ENCODE peak calls at places on chromosome 11, in eight cellular contexts. J is SK-N-SH; X is CD4-positive, alpha-beta T cell; Y is astrocyte; P is effector memory CD4-positive, alpha-beta T cell; L is fibroblast of lung; C is H1; N is tibial nerve. S is an unnamed sample.

GRCh38 chr11:20669833-20670684 is 673 bp downstream of the NELL1 start:
- DNase-seq in J (peak; percentile 67), X (no peak), Y (no peak), P (no peak), L (no peak), C (no peak), N (no peak), S (no peak)

GRCh38 chr11:122309262-122309925 is 193.4 kb upstream of the BLID start:
- DNase-seq in J (no peak), X (no peak), Y (peak; percentile 55), P (no peak), L (no peak), C (no peak), N (no peak), S (peak; percentile 33)

GRCh38 chr11:28713850-28714249 is 605.7 kb downstream of the METTL15 start:
- DNase-seq in J (no peak), X (no peak), Y (no peak), P (no peak), L (peak; percentile 6), C (no peak), N (no peak), S (no peak)

GRCh38 chr11:90204832-90205646 is 17.8 kb downstream of the CHORDC1 start:
- DNase-seq in J (peak; percentile 34), X (no peak), Y (peak; percentile 39), P (no peak), L (peak; percentile 75), C (no peak), N (no peak), S (no peak)

GRCh38 chr11:28835790-28836189 is 727.6 kb downstream of the METTL15 start:
- DNase-seq in J (no peak), X (no peak), Y (peak; percentile 87), P (no peak), L (peak; percentile 12), C (no peak), N (no peak), S (no peak)

GRCh38 chr11:92552942-92553341 is 328.3 kb downstream of the FAT3 start:
- DNase-seq in J (no peak), X (no peak), Y (no peak), P (no peak), L (peak; percentile 31), C (no peak), N (no peak), S (no peak)

GRCh38 chr11:121472310-121472709 is 19.5 kb upstream of the SORL1-AS1 start:
- DNase-seq in J (no peak), X (no peak), Y (no peak), P (no peak), L (no peak), C (no peak), N (no peak), S (no peak)

GRCh38 chr11:46489668-46490560 is 98.3 kb upstream of the CHRM4 start:
- DNase-seq in J (peak; percentile 54), X (no peak), Y (peak; percentile 39), P (no peak), L (peak; percentile 67), C (peak; percentile 9), N (no peak), S (no peak)

GRCh38 chr11:70314730-70315129 is 44.2 kb downstream of the PPFIA1 start:
- DNase-seq in J (no peak), X (no peak), Y (no peak), P (no peak), L (no peak), C (no peak), N (no peak), S (no peak)

GRCh38 chr11:11349870-11350325 is 3.2 kb downstream of the CSNK2A3 start:
- DNase-seq in J (no peak), X (no peak), Y (peak; percentile 87), P (no peak), L (peak; percentile 90), C (no peak), N (peak; percentile 33), S (no peak)

GRCh38 chr11:68579455-68579854 is 104.9 kb upstream of the GAL start:
- DNase-seq in J (no peak), X (no peak), Y (peak; percentile 60), P (no peak), L (peak; percentile 47), C (no peak), N (no peak), S (no peak)

GRCh38 chr11:2766166-2766565 is 66.4 kb upstream of the KCNQ1OT1 start:
- DNase-seq in J (no peak), X (no peak), Y (no peak), P (no peak), L (no peak), C (no peak), N (no peak), S (no peak)

GRCh38 chr11:9834281-9834680 is 170.4 kb downstream of the SWAP70 start:
- DNase-seq in J (no peak), X (no peak), Y (peak; percentile 77), P (no peak), L (no peak), C (no peak), N (no peak), S (no peak)
- H3K27ac ChIP-seq in J (no peak overlapping the region), X (no peak overlapping the region), Y (no peak overlapping the region), P (no peak overlapping the region), L (no peak overlapping the region), C (no peak overlapping the region), N (no peak overlapping the region), S (no peak overlapping the region)

DNA sequence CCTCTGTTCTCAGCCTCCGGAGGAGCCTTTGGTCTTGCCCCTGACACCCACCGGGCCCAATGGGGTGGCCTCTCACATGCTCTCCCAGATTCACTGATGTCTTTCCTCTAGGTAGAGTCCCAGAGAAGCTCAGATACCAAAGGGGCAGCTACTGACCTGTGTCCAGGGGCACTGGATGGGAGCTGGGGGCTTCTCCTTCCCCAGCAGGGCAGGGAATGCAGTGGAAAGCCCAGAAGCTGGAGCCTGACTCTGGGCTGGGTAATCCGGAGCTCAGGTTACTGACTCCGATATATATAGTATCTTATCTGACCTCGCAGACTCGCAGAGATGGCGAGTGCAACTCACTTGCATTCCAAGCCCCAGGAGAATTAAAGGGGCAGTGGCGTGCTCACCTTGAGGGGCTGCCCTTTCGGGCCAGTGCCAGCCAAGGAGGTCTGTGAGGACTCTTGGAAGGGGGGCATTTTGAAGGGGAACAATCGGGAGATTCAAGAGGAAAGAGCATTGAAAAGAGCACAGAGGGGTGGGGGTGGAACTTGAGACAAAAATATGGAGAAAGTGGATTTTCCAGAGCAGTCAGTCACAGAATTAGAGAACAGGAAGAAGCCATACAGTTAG is 2.5 kb downstream of the USP2 start:
- DNase-seq in J (no peak), X (no peak), Y (no peak), P (no peak), L (no peak), C (no peak), N (peak; percentile 3), S (no peak)
- H3K27ac ChIP-seq in J (peak overlapping the region; percentile 34), X (no peak overlapping the region), Y (no peak overlapping the region), P (no peak overlapping the region), L (no peak overlapping the region), C (no peak overlapping the region), N (peak overlapping the region; percentile 96), S (peak overlapping the region; percentile 68)

DNA sequence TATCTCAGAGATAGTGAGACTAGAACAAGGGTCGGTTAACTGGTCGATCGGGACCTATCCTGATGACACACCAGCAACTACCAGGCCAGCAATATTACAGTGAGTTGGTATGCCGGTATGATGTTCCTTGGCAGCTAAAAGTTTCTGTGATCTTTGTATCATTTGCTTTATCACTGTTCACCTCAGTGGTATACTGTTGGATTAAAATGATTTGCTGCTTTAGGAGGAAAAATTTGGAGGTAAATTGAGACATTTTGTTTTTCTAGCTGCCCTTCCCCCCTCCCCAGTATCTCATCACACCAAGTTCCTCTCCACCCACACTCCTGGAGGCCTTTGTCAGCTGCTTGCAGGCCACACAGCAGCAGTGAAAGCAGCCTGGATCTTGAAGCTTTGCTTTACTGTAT is 6.9 kb upstream of the SIDT2 start:
- DNase-seq in J (no peak), X (no peak), Y (peak; percentile 50), P (no peak), L (peak; percentile 12), C (no peak), N (no peak), S (no peak)
- H3K27ac ChIP-seq in J (peak overlapping the region; percentile 22), X (no peak overlapping the region), Y (no peak overlapping the region), P (no peak overlapping the region), L (no peak overlapping the region), C (no peak overlapping the region), N (peak overlapping the region; percentile 75), S (peak overlapping the region; percentile 26)

DNA sequence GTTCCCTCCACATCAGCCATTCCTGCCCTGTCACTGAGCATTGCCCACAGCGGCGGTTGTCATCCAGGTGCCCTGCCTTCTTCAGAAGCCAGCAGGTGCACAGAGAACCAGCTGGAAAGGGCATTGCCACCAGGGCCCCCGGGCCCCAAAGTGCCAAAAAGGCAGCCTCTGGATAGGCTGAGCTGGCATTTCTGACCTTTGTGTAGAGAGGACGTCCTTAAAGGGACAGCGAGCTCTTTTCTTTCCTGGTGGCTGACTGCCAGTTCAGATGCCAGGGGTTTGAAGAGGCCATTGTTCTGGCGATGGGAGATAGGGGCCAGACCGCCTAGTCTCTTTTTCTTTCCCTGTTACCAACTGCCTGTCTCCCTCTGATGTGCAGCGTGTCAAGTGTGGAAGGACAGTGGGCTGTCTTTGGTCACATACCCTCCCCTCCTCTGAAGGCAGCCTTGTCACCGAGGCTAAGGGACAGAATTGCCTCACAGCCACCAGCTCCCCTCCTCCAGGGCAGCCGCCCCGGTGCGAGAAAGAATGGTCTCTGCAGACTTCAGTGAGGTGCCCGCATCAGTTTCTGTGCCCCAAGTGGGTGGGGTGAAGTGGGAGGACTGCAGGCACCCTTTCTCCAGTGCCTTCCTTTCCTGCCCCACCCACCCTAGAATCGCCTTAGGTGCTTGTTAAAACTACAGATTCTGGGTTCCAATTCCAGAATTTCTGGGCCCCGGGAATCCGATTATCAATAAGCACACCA is 109.6 kb downstream of the SCN3B start:
- DNase-seq in J (peak; percentile 71), X (no peak), Y (no peak), P (no peak), L (no peak), C (no peak), N (no peak), S (peak; percentile 64)
- H3K27ac ChIP-seq in J (peak overlapping the region; percentile 58), X (no peak overlapping the region), Y (no peak overlapping the region), P (no peak overlapping the region), L (no peak overlapping the region), C (no peak overlapping the region), N (peak overlapping the region; percentile 70), S (peak overlapping the region; percentile 43)

GRCh38 chr11:32113637-32114203 is 22.8 kb downstream of the RCN1 start:
- DNase-seq in J (no peak), X (no peak), Y (no peak), P (no peak), L (no peak), C (no peak), N (no peak), S (no peak)
- H3K27ac ChIP-seq in J (no peak overlapping the region), X (no peak overlapping the region), Y (no peak overlapping the region), P (no peak overlapping the region), L (no peak overlapping the region), C (no peak overlapping the region), N (no peak overlapping the region), S (no peak overlapping the region)

DNA sequence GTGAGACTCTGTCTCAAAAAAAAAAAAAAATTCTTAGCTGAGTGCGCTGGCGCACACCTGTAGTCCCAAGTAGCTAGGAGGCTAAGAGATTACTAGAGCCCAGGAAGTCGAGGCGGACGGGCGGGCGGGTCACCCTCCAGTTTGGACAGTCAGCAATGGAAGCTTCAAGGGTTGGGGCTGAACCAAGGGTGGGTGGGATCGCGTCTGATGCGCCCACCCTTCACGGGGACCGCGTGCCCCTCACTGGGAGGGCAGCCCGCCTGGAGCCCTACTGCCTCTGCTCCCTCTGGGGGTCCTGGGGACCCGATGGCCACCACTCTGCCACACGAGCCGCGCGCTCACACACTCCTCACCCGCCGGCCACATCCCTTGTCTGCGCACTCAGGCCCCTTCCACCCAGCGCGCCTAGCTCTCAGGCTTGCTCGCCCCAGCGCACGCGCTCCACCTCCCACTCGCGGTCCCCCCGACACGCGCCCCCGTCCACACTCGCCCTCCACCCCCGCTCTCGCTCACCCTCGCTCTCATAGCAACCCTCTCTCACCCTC is 494 bp downstream of the CHID1 start:
- DNase-seq in J (no peak), X (no peak), Y (no peak), P (no peak), L (no peak), C (no peak), N (no peak), S (no peak)
- H3K27ac ChIP-seq in J (peak overlapping the region; percentile 53), X (no peak overlapping the region), Y (peak overlapping the region; percentile 27), P (peak overlapping the region; percentile 44), L (peak overlapping the region; percentile 40), C (no peak overlapping the region), N (peak overlapping the region; percentile 98), S (peak overlapping the region; percentile 60)

S was measured in substantia nigra.